ENCODE peak calls at places on chromosomes 5 and 9, in eight cellular contexts. X is endothelial cell of umbilical vein, Z is heart left ventricle, G is A549, W is HCT116, A is transverse colon, J is GM12878, P is tibial nerve. F is an unnamed sample.

GRCh38 chr9:115035872-115036612 is 81.9 kb downstream of the TNC start:
- DNase-seq in P (no peak), Z (no peak), X (no peak), J (peak), G (no peak), W (peak), A (no peak), F (no peak)

GRCh38 chr5:115214541-115214940 is 44.8 kb upstream of the TRIM36 start:
- DNase-seq in J (no peak), X (no peak), P (no peak), Z (no peak), G (no peak), W (no peak), A (no peak), F (no peak)

GRCh38 chr5:37658440-37658839 is 181.4 kb downstream of the GDNF start:
- DNase-seq in W (no peak), X (no peak), P (no peak), G (no peak), J (no peak), Z (no peak), A (no peak), F (no peak)

GRCh38 chr9:32954642-32955041 is 46.8 kb downstream of the APTX start:
- DNase-seq in Z (no peak), A (no peak), X (peak), P (no peak), J (no peak), W (no peak), G (no peak), F (no peak)

GRCh38 chr9:127384901-127385300 is 12.1 kb upstream of the SLC2A8 start:
- DNase-seq in G (no peak), A (no peak), Z (no peak), P (no peak), X (no peak), J (no peak), W (no peak), F (no peak)

GRCh38 chr5:32276173-32276853 is 36.4 kb downstream of the MTMR12 start:
- DNase-seq in A (no peak), P (no peak), X (peak), Z (no peak), W (no peak), J (no peak), G (no peak), F (no peak)

GRCh38 chr5:9617191-9617590 is 13.0 kb downstream of the TAS2R1 start:
- DNase-seq in A (no peak), J (no peak), P (no peak), Z (no peak), W (no peak), X (no peak), G (no peak), F (no peak)

GRCh38 chr9:123816817-123817472 is 113.0 kb downstream of the DENND1A start:
- DNase-seq in X (peak), P (no peak), A (no peak), G (no peak), W (no peak), Z (no peak), J (no peak), F (no peak)

GRCh38 chr9:136436055-136436634 is 3.5 kb downstream of the INPP5E start:
- DNase-seq in Z (no peak), W (no peak), A (no peak), P (no peak), J (no peak), G (no peak), X (no peak), F (no peak)

GRCh38 chr5:10565785-10566506 is 2.1 kb downstream of the ANKRD33B start:
- DNase-seq in W (no peak), X (no peak), A (no peak), P (no peak), Z (no peak), G (no peak), J (no peak), F (no peak)

GRCh38 chr9:119284587-119285337 is 84.5 kb downstream of the BRINP1 start:
- DNase-seq in P (no peak), X (no peak), Z (no peak), G (no peak), J (no peak), W (no peak), A (no peak), F (no peak)

GRCh38 chr5:141841781-141842180 is 36.4 kb downstream of the PCDH1 start:
- DNase-seq in W (no peak), Z (no peak), A (peak), X (no peak), P (no peak), J (no peak), G (no peak), F (peak)

GRCh38 chr5:40223884-40224402 is 455.8 kb upstream of the PTGER4 start:
- DNase-seq in G (no peak), A (no peak), X (peak), P (no peak), J (peak), W (no peak), Z (no peak), F (no peak)

GRCh38 chr5:84364043-84364442 is 20.6 kb downstream of the EDIL3 start:
- DNase-seq in J (no peak), G (no peak), A (no peak), P (no peak), W (no peak), Z (no peak), X (no peak), F (no peak)

GRCh38 chr5:57887851-57888621 is 405.4 kb upstream of the ACTBL2 start:
- DNase-seq in X (peak), J (no peak), Z (peak), W (peak), A (peak), G (peak), P (no peak), F (peak)

GRCh38 chr5:16180789-16181082 is 1.1 kb upstream of the MARCHF11 start:
- DNase-seq in W (no peak), A (no peak), J (no peak), P (no peak), X (no peak), G (no peak), Z (no peak), F (no peak)

GRCh38 chr5:943874-944620 is 51.4 kb downstream of the TRIP13 start:
- DNase-seq in P (no peak), Z (no peak), W (no peak), J (no peak), G (no peak), A (no peak), X (no peak), F (no peak)

GRCh38 chr5:61468483-61468865 is 136.4 kb downstream of the ZSWIM6 start:
- DNase-seq in X (no peak), W (peak), P (no peak), J (no peak), A (no peak), G (no peak), Z (no peak), F (no peak)
- TF ChIP-seq CTCF in X (no peak), W (no peak), P (no peak), J (no peak), A (peak), G (peak), Z (no peak), F (no peak)

GRCh38 chr9:125946397-125946796 is 199.2 kb downstream of the PBX3 start:
- DNase-seq in W (no peak), G (no peak), X (no peak), J (no peak), A (no peak), Z (no peak), P (no peak), F (no peak)

GRCh38 chr9:125942111-125942510 is 194.9 kb downstream of the PBX3 start:
- DNase-seq in P (no peak), J (no peak), G (no peak), Z (no peak), A (no peak), X (no peak), W (no peak), F (no peak)
- H3K27ac ChIP-seq in P (no peak), J (no peak), G (no peak), Z (no peak), A (no peak), X (no peak), W (no peak), F (no peak)

GRCh38 chr5:104139840-104140239 is 577.3 kb upstream of the NUDT12 start:
- DNase-seq in Z (no peak), X (no peak), W (no peak), A (no peak), G (no peak), P (no peak), J (no peak), F (no peak)
- TF ChIP-seq POLR2A in Z (no peak), X (no peak), W (no peak), A (no peak), G (no peak), P (no peak), J (no peak), F (no peak)

GRCh38 chr9:128992995-128993394 is 35.1 kb downstream of the SH3GLB2 start:
- DNase-seq in X (no peak), A (no peak), P (no peak), W (no peak), Z (no peak), G (no peak), J (no peak), F (no peak)
- TF ChIP-seq CTCF in X (peak), A (peak), P (no peak), W (peak), Z (peak), G (no peak), J (peak), F (no peak)

GRCh38 chr9:129851821-129852220 is 16.6 kb downstream of the USP20 start:
- DNase-seq in G (no peak), X (no peak), A (no peak), J (no peak), W (no peak), Z (no peak), P (no peak), F (peak)
- H3K27ac ChIP-seq in G (no peak), X (no peak), A (no peak), J (no peak), W (no peak), Z (no peak), P (no peak), F (peak)

DNA sequence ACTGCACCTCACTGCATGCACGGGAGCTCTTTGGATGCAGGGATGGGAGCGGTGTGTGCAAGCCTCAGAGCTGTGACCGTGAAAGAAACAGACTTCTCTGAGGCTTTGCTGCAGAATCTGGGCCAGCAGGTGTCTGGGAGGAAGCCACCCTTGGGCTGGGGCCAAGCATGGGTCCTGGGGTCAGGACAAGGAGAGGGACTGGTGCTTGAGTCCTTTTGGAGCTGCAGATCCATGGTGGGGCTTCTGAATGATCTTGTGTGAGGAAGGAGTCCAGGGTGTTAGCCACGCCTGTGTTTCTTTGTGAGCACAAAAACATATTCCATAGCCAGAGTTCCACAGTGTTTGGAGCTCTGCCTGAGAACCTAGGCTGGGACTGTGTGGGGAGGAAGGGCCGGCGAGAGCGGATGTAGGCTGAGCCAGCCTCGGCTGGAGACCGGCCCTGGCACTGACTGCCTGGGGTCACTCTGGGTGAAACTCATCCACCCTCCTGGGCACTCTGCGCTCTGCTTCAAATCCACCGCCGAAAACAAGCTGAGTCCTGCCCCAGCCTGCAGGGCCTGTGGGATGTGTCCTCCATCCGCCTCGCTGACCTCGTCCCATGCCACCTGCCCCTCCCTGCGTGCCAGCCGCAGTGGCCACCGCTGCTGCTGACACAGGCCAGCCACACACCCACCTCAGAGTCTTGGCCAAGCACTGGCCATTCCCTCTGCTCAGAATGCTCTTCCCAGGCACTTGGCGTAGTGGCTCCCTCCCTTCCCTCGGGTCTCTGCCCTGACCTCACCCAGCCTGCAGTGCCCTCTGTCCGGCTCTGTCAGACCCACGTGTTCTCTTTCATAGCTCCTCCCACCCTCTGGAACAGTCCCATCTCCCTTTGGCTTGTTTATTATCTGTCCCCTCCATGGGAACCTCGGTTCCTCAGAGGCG is 26.7 kb downstream of the ERGIC1 start:
- DNase-seq in W (no peak), Z (peak), A (peak), X (peak), P (peak), J (no peak), G (no peak), F (peak)
- TF ChIP-seq POLR2A in W (no peak), Z (peak), A (no peak), X (peak), P (no peak), J (no peak), G (no peak), F (peak)

GRCh38 chr9:10268500-10269485 is 344.0 kb downstream of the PTPRD start:
- DNase-seq in Z (peak), A (no peak), J (no peak), G (no peak), X (peak), P (no peak), W (no peak), F (no peak)
- TF ChIP-seq CTCF in Z (peak), A (no peak), J (peak), G (no peak), X (peak), P (no peak), W (no peak), F (peak)

GRCh38 chr9:121558423-121558950 is 58.8 kb upstream of the GGTA1 start:
- DNase-seq in J (no peak), G (no peak), W (no peak), X (no peak), A (no peak), P (no peak), Z (no peak), F (no peak)
- H3K27ac ChIP-seq in J (peak), G (no peak), W (peak), X (peak), A (peak), P (peak), Z (peak), F (peak)

DNA sequence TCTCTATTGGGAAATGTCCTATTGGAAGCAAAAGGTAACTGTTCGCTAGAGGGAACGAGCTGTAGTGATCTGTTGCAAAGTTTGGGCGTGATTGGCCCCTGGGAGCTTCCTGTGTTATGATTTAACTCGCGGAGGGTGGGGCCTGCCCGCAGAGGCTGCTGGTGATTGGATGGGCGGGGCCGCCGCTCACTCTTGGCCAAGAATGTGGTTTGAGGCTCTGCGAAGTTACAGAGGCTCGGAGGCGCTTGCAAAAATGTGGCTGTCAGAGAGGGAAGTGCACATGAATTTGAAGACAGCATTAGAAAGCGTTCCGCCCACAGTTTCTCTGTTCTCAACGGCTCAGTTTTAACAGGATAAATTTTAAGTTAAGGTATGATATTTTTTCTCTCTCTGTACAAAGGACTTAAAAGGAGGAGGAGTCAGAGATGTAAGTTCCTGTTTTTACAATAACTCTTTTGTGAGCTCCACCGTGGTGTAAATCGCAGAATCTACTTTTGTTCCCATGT is 46.9 kb downstream of the CNTRL start:
- DNase-seq in P (peak), J (peak), Z (peak), X (peak), W (peak), G (peak), A (peak), F (peak)
- TF ChIP-seq POLR2A in P (peak), J (peak), Z (peak), X (peak), W (peak), G (peak), A (peak), F (no peak)